ENCODE peak calls at places on chromosomes 16 and 17, in seven cellular contexts. E is GM06990; A is GM23248; W is adipocyte; L is heart right ventricle; Z is CD8-positive, alpha-beta memory T cell; T is upper lobe of right lung. J is an unnamed sample.

GRCh38 chr16:82738699-82739098 is 111.9 kb downstream of the CDH13 start:
- DNase-seq in E (no peak), A (peak; percentile 36), W (no peak), L (no peak), Z (no peak), T (no peak), J (peak; percentile 5)

GRCh38 chr17:7215136-7215638 is 4.4 kb downstream of the DLG4 start:
- DNase-seq in E (no peak), A (no peak), W (no peak), L (no peak), Z (no peak), T (no peak), J (no peak)

GRCh38 chr16:68640972-68641371 is 4.1 kb upstream of the CDH3 start:
- DNase-seq in E (no peak), A (peak; percentile 67), W (peak; percentile 17), L (no peak), Z (no peak), T (no peak), J (peak; percentile 48)

GRCh38 chr17:41539071-41539492 is 11.0 kb upstream of the KRT19 start:
- DNase-seq in E (no peak), A (no peak), W (no peak), L (no peak), Z (no peak), T (no peak), J (peak; percentile 99)

GRCh38 chr17:9475259-9475658 is 100.4 kb downstream of the STX8 start:
- DNase-seq in E (no peak), A (no peak), W (no peak), L (no peak), Z (no peak), T (no peak), J (no peak)

GRCh38 chr17:80805032-80805751 is 186.4 kb upstream of the CHMP6 start:
- DNase-seq in E (no peak), A (no peak), W (no peak), L (no peak), Z (no peak), T (peak; percentile 29), J (no peak)

GRCh38 chr16:49580751-49581303 is 207.2 kb downstream of the C16orf78 start:
- DNase-seq in E (no peak), A (no peak), W (peak; percentile 15), L (no peak), Z (no peak), T (no peak), J (no peak)

GRCh38 chr16:84013787-84014569 is 28.6 kb downstream of the SLC38A8 start:
- DNase-seq in E (peak; percentile 86), A (peak; percentile 68), W (peak; percentile 29), L (no peak), Z (peak; percentile 29), T (peak; percentile 89), J (peak; percentile 73)

GRCh38 chr17:31052187-31052889 is 42.4 kb upstream of the NF1 start:
- DNase-seq in E (no peak), A (peak; percentile 97), W (peak; percentile 92), L (peak; percentile 29), Z (no peak), T (no peak), J (peak; percentile 98)

GRCh38 chr17:64491034-64491860 is 5.6 kb downstream of the POLG2 start:
- DNase-seq in E (no peak), A (peak; percentile 63), W (peak; percentile 55), L (no peak), Z (peak; percentile 41), T (no peak), J (peak; percentile 17)

GRCh38 chr16:3304370-3304769 is 860 bp downstream of the TIGD7 start:
- DNase-seq in E (no peak), A (peak; percentile 32), W (peak; percentile 27), L (no peak), Z (no peak), T (no peak), J (no peak)

GRCh38 chr17:79670537-79671386 is 59.9 kb upstream of the RBFOX3 start:
- DNase-seq in E (no peak), A (peak; percentile 8), W (no peak), L (no peak), Z (no peak), T (no peak), J (peak; percentile 65)

GRCh38 chr16:28991687-28992086 is 6.8 kb downstream of the LAT start:
- DNase-seq in E (no peak), A (no peak), W (no peak), L (no peak), Z (no peak), T (no peak), J (no peak)

GRCh38 chr17:19876524-19877161 is 8.9 kb upstream of the ULK2 start:
- DNase-seq in E (no peak), A (no peak), W (no peak), L (peak; percentile 60), Z (peak; percentile 61), T (peak; percentile 81), J (no peak)

GRCh38 chr17:69651921-69652320 is 237.4 kb downstream of the MAP2K6 start:
- DNase-seq in E (no peak), A (peak; percentile 4), W (no peak), L (no peak), Z (no peak), T (no peak), J (no peak)

GRCh38 chr17:69643686-69644085 is 229.2 kb downstream of the MAP2K6 start:
- DNase-seq in E (no peak), A (peak; percentile 12), W (peak; percentile 34), L (no peak), Z (no peak), T (no peak), J (no peak)

DNA sequence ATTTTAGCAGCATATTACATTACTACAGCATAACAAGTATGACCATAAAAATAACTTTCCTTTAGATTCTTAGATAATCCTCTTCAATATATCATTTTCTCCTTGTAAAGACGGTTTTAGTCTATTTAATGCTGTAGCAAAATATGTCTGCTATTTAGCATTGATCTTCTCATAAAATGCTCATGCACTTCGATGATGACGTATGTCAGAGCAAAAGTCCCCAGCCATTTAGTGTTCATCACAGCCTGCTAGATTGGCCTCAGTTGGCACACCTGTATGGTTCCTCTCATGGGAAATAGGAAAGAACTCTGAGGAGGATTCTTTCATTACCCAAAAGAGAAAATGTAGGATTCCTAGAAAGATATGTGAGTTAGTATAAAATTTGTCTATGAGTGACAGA is 232.2 kb downstream of the MAP2K6 start:
- DNase-seq in E (no peak), A (no peak), W (no peak), L (no peak), Z (no peak), T (no peak), J (no peak)
- H3K36me3 ChIP-seq in E (no peaks in the 10 kb centered on the region), A (no peaks in the 10 kb centered on the region), W (no peaks in the 10 kb centered on the region), L (no peaks in the 10 kb centered on the region), Z (no peaks in the 10 kb centered on the region), T (no peaks in the 10 kb centered on the region), J (no peaks in the 10 kb centered on the region)

GRCh38 chr17:78377858-78378224 is 608 bp upstream of the PGS1 start:
- DNase-seq in E (no peak), A (no peak), W (no peak), L (peak; percentile 9), Z (no peak), T (no peak), J (no peak)
- H3K4me3 ChIP-seq in E (peak overlapping the region; percentile 80), A (peak overlapping the region; percentile 94), W (peak overlapping the region; percentile 98), L (peak overlapping the region; percentile 94), Z (peak overlapping the region; percentile 82), T (peak overlapping the region; percentile 80), J (peak overlapping the region; percentile 95)

DNA sequence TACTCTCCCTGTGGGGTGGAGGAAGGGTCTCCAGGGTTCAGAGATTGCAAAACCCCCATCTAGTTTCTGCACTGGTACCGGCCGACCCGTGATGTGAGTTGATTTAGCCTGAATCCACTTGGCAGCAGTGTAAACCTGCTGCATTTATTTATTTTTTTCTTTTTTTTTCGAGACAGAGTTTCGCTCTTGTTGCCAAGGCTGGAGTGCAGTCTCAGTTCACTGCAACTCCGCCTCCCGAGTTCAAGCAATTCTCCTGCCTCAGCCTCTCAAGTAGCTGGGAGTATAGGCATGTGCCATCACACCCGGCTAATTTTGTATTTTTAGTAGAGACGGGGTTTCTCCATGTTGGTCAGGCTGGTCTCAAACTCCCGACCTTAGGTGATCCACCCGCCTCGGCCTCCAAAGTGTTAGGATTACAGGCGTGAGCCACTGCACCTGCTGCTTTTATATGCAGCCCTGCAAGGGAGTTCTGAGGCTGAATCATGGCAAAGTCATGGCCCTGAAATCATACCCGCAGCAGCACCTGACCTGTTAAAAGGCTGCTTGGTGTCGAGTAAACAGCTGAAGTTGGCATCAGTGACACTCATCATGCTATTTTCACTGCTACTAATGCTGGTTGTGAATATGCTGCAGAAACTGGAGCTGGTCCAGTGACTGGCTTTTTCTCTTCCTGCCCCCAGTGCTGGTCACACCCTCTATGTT is 21.4 kb downstream of the DEXI start:
- DNase-seq in E (no peak), A (peak; percentile 28), W (no peak), L (no peak), Z (no peak), T (peak; percentile 61), J (no peak)
- H3K36me3 ChIP-seq in E (peaks cover 45% of the 10 kb centered on the region), A (no peaks in the 10 kb centered on the region), W (peaks cover 12% of the 10 kb centered on the region), L (peaks cover 5% of the 10 kb centered on the region), Z (no peaks in the 10 kb centered on the region), T (peaks cover 43% of the 10 kb centered on the region), J (peaks cover 10% of the 10 kb centered on the region)

GRCh38 chr16:85592700-85593502 is 20.2 kb upstream of the GSE1 start:
- DNase-seq in E (no peak), A (peak; percentile 75), W (peak; percentile 45), L (no peak), Z (no peak), T (no peak), J (peak; percentile 52)
- H3K4me3 ChIP-seq in E (no peak overlapping the region), A (no peak overlapping the region), W (no peak overlapping the region), L (no peak overlapping the region), Z (no peak overlapping the region), T (no peak overlapping the region), J (no peak overlapping the region)

DNA sequence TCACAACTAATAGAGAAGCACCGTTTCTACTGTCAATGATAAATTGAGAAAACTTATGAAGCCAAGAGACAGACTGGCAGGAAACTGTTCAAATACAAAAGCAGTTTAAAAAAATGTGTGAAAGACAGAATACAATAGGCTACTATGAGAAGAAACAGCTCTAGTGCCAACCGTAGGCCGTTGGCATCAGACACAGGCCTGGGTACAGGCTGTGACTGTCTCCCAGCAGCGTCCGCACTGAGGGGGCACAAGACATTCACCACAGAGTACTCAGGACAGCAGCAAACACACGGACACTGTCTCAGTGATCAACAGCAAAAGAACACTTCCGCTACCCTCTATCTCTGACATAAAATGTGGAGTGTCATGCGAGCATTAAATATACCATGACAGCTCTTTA is 7.8 kb upstream of the C1QBP start:
- DNase-seq in E (no peak), A (no peak), W (no peak), L (no peak), Z (no peak), T (no peak), J (no peak)
- H3K36me3 ChIP-seq in E (peaks cover 13% of the 10 kb centered on the region), A (peaks cover 30% of the 10 kb centered on the region), W (peaks cover 67% of the 10 kb centered on the region), L (peaks cover 24% of the 10 kb centered on the region), Z (peaks cover 14% of the 10 kb centered on the region), T (peaks cover 82% of the 10 kb centered on the region), J (peaks cover 10% of the 10 kb centered on the region)

GRCh38 chr17:61398721-61399130 is 917 bp upstream of the TBX2 start:
- DNase-seq in E (no peak), A (peak; percentile 52), W (no peak), L (no peak), Z (no peak), T (no peak), J (no peak)
- H3K4me3 ChIP-seq in E (no peak overlapping the region), A (peak overlapping the region; percentile 92), W (peak overlapping the region; percentile 93), L (peak overlapping the region; percentile 46), Z (no peak overlapping the region), T (peak overlapping the region; percentile 65), J (peak overlapping the region; percentile 97)

J was measured in MG63.